ENCODE peak calls at places on chromosomes 16 and 17, in eight cellular contexts. One of them, this sample, is unnamed.

GRCh38 chr17:65013613-65014391 is 42.7 kb downstream of the GNA13 start:
- DNase-seq in bronchial epithelial cell: peak; percentile 66
- DNase-seq in astrocyte: peak; percentile 90
- DNase-seq in endodermal cell: no peak
- DNase-seq in CD8-positive, alpha-beta T cell: peak; percentile 45
- DNase-seq in right lobe of liver: no peak
- DNase-seq in tibial artery: no peak
- DNase-seq in ascending aorta: no peak
- DNase-seq in this sample: no peak

GRCh38 chr16:427295-427694 is 1.8 kb downstream of the RAB11FIP3 start:
- DNase-seq in bronchial epithelial cell: no peak
- DNase-seq in astrocyte: no peak
- DNase-seq in endodermal cell: no peak
- DNase-seq in CD8-positive, alpha-beta T cell: no peak
- DNase-seq in right lobe of liver: no peak
- DNase-seq in tibial artery: no peak
- DNase-seq in ascending aorta: no peak
- DNase-seq in this sample: no peak

GRCh38 chr16:69301861-69302260 is 9.3 kb upstream of the VPS4A start:
- DNase-seq in bronchial epithelial cell: no peak
- DNase-seq in astrocyte: no peak
- DNase-seq in endodermal cell: no peak
- DNase-seq in CD8-positive, alpha-beta T cell: no peak
- DNase-seq in right lobe of liver: no peak
- DNase-seq in tibial artery: no peak
- DNase-seq in ascending aorta: no peak
- DNase-seq in this sample: no peak

GRCh38 chr17:74591503-74591902 is 580 bp downstream of the CD300LD start:
- DNase-seq in bronchial epithelial cell: no peak
- DNase-seq in astrocyte: no peak
- DNase-seq in endodermal cell: no peak
- DNase-seq in CD8-positive, alpha-beta T cell: no peak
- DNase-seq in right lobe of liver: no peak
- DNase-seq in tibial artery: no peak
- DNase-seq in ascending aorta: no peak
- DNase-seq in this sample: no peak

GRCh38 chr17:48753794-48754499 is 25.4 kb upstream of the HOXB13 start:
- DNase-seq in bronchial epithelial cell: no peak
- DNase-seq in astrocyte: no peak
- DNase-seq in endodermal cell: no peak
- DNase-seq in CD8-positive, alpha-beta T cell: no peak
- DNase-seq in right lobe of liver: no peak
- DNase-seq in tibial artery: no peak
- DNase-seq in ascending aorta: no peak
- DNase-seq in this sample: no peak

GRCh38 chr17:32742686-32743538 is 134.0 kb downstream of the MYO1D start:
- DNase-seq in bronchial epithelial cell: no peak
- DNase-seq in astrocyte: no peak
- DNase-seq in endodermal cell: no peak
- DNase-seq in CD8-positive, alpha-beta T cell: no peak
- DNase-seq in right lobe of liver: no peak
- DNase-seq in tibial artery: no peak
- DNase-seq in ascending aorta: no peak
- DNase-seq in this sample: no peak

GRCh38 chr16:2777231-2777902 is at the start of gene ELOB:
- DNase-seq in bronchial epithelial cell: peak; percentile 54
- DNase-seq in astrocyte: peak; percentile 47
- DNase-seq in endodermal cell: peak; percentile 94
- DNase-seq in CD8-positive, alpha-beta T cell: peak; percentile 88
- DNase-seq in right lobe of liver: peak; percentile 91
- DNase-seq in tibial artery: peak; percentile 84
- DNase-seq in ascending aorta: peak; percentile 92
- DNase-seq in this sample: peak; percentile 88

GRCh38 chr17:31323551-31323950 is 2.1 kb upstream of the EVI2A start:
- DNase-seq in bronchial epithelial cell: no peak
- DNase-seq in astrocyte: no peak
- DNase-seq in endodermal cell: no peak
- DNase-seq in CD8-positive, alpha-beta T cell: no peak
- DNase-seq in right lobe of liver: no peak
- DNase-seq in tibial artery: no peak
- DNase-seq in ascending aorta: no peak
- DNase-seq in this sample: no peak

GRCh38 chr17:5759501-5759925 is 175.2 kb upstream of the NLRP1 start:
- DNase-seq in bronchial epithelial cell: peak; percentile 86
- DNase-seq in astrocyte: no peak
- DNase-seq in endodermal cell: no peak
- DNase-seq in CD8-positive, alpha-beta T cell: no peak
- DNase-seq in right lobe of liver: no peak
- DNase-seq in tibial artery: no peak
- DNase-seq in ascending aorta: no peak
- DNase-seq in this sample: no peak

GRCh38 chr17:5931611-5932010 is 138.6 kb upstream of the WSCD1 start:
- DNase-seq in bronchial epithelial cell: no peak
- DNase-seq in astrocyte: no peak
- DNase-seq in endodermal cell: no peak
- DNase-seq in CD8-positive, alpha-beta T cell: no peak
- DNase-seq in right lobe of liver: no peak
- DNase-seq in tibial artery: no peak
- DNase-seq in ascending aorta: no peak
- DNase-seq in this sample: no peak

GRCh38 chr16:2785101-2785991 is 2.0 kb downstream of the PRSS33 start:
- DNase-seq in bronchial epithelial cell: no peak
- DNase-seq in astrocyte: no peak
- DNase-seq in endodermal cell: peak; percentile 44
- DNase-seq in CD8-positive, alpha-beta T cell: peak; percentile 33
- DNase-seq in right lobe of liver: no peak
- DNase-seq in tibial artery: no peak
- DNase-seq in ascending aorta: peak; percentile 45
- DNase-seq in this sample: no peak

GRCh38 chr16:70772493-70772892 is 28.5 kb downstream of the VAC14 start:
- DNase-seq in bronchial epithelial cell: peak; percentile 39
- DNase-seq in astrocyte: peak; percentile 35
- DNase-seq in endodermal cell: no peak
- DNase-seq in CD8-positive, alpha-beta T cell: no peak
- DNase-seq in right lobe of liver: no peak
- DNase-seq in tibial artery: no peak
- DNase-seq in ascending aorta: no peak
- DNase-seq in this sample: no peak

GRCh38 chr17:76734080-76734840 is 2.9 kb downstream of the SRSF2 start:
- DNase-seq in bronchial epithelial cell: peak; percentile 38
- DNase-seq in astrocyte: no peak
- DNase-seq in endodermal cell: no peak
- DNase-seq in CD8-positive, alpha-beta T cell: peak; percentile 20
- DNase-seq in right lobe of liver: no peak
- DNase-seq in tibial artery: no peak
- DNase-seq in ascending aorta: no peak
- DNase-seq in this sample: no peak

DNA sequence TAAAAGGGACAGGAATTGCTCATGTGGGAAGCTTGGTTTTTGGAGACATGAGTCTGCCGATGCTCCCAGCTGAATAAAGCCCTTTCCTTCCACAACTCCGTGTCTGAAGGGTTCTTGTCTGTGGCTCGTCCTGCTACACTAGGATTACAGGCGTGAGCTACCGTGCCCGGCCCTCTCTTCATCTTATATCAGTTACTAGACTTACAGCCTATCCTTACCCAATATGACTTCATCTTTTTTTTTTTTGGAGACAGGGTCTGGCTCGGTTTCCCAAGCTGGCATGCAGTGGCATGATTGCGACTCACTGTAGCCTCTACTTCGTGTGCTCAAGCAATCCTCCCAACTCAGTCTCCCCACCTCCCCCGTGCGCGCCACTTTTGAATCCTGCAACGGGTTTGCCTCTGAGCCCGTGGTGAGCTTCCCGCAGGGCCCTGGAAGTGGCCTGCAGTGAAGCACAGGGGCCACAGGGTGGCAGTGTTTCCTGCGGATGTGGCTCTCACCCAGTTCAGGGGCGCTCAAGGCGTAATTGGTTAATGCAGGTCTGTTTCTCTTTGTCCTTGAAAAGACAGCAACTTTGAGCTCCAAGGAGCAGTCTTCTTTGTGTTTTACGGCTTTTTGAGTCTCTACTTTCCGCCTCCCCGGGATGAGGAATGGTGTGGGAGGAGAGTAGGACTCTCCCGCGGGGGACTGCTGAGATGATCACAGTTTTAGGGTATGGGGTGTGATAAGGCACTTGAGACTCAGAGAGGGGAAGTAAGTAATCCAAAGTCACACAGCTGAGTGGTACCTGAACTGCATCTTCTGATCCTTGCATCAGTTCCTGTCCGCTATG is 22.7 kb upstream of the GPRC5B start:
- DNase-seq in bronchial epithelial cell: peak; percentile 48
- DNase-seq in astrocyte: peak; percentile 30
- DNase-seq in endodermal cell: peak; percentile 94
- DNase-seq in CD8-positive, alpha-beta T cell: peak; percentile 68
- DNase-seq in right lobe of liver: peak; percentile 63
- DNase-seq in tibial artery: peak; percentile 47
- DNase-seq in ascending aorta: peak; percentile 71
- DNase-seq in this sample: peak; percentile 68
- H3K4me3 ChIP-seq in bronchial epithelial cell: no peak overlapping the region
- H3K4me3 ChIP-seq in astrocyte: no peak overlapping the region
- H3K4me3 ChIP-seq in endodermal cell: no peak overlapping the region
- H3K4me3 ChIP-seq in CD8-positive, alpha-beta T cell: no peak overlapping the region
- H3K4me3 ChIP-seq in right lobe of liver: no peak overlapping the region
- H3K4me3 ChIP-seq in tibial artery: no peak overlapping the region
- H3K4me3 ChIP-seq in ascending aorta: no peak overlapping the region
- H3K4me3 ChIP-seq in this sample: no peak overlapping the region

GRCh38 chr17:58277107-58277506 is 3.6 kb downstream of the MPO start:
- DNase-seq in bronchial epithelial cell: peak; percentile 10
- DNase-seq in astrocyte: no peak
- DNase-seq in endodermal cell: no peak
- DNase-seq in CD8-positive, alpha-beta T cell: no peak
- DNase-seq in right lobe of liver: no peak
- DNase-seq in tibial artery: no peak
- DNase-seq in ascending aorta: no peak
- DNase-seq in this sample: peak; percentile 21

GRCh38 chr17:58276423-58276822 is 4.3 kb downstream of the MPO start:
- DNase-seq in bronchial epithelial cell: no peak
- DNase-seq in astrocyte: no peak
- DNase-seq in endodermal cell: no peak
- DNase-seq in CD8-positive, alpha-beta T cell: no peak
- DNase-seq in right lobe of liver: no peak
- DNase-seq in tibial artery: no peak
- DNase-seq in ascending aorta: no peak
- DNase-seq in this sample: peak; percentile 32

GRCh38 chr17:58279016-58279671 is 1.6 kb downstream of the MPO start:
- DNase-seq in bronchial epithelial cell: no peak
- DNase-seq in astrocyte: peak; percentile 4
- DNase-seq in endodermal cell: no peak
- DNase-seq in CD8-positive, alpha-beta T cell: no peak
- DNase-seq in right lobe of liver: peak; percentile 31
- DNase-seq in tibial artery: no peak
- DNase-seq in ascending aorta: no peak
- DNase-seq in this sample: peak; percentile 73

GRCh38 chr17:58278661-58279015 is 2.1 kb downstream of the MPO start:
- DNase-seq in bronchial epithelial cell: no peak
- DNase-seq in astrocyte: no peak
- DNase-seq in endodermal cell: no peak
- DNase-seq in CD8-positive, alpha-beta T cell: no peak
- DNase-seq in right lobe of liver: no peak
- DNase-seq in tibial artery: no peak
- DNase-seq in ascending aorta: no peak
- DNase-seq in this sample: peak; percentile 59

DNA sequence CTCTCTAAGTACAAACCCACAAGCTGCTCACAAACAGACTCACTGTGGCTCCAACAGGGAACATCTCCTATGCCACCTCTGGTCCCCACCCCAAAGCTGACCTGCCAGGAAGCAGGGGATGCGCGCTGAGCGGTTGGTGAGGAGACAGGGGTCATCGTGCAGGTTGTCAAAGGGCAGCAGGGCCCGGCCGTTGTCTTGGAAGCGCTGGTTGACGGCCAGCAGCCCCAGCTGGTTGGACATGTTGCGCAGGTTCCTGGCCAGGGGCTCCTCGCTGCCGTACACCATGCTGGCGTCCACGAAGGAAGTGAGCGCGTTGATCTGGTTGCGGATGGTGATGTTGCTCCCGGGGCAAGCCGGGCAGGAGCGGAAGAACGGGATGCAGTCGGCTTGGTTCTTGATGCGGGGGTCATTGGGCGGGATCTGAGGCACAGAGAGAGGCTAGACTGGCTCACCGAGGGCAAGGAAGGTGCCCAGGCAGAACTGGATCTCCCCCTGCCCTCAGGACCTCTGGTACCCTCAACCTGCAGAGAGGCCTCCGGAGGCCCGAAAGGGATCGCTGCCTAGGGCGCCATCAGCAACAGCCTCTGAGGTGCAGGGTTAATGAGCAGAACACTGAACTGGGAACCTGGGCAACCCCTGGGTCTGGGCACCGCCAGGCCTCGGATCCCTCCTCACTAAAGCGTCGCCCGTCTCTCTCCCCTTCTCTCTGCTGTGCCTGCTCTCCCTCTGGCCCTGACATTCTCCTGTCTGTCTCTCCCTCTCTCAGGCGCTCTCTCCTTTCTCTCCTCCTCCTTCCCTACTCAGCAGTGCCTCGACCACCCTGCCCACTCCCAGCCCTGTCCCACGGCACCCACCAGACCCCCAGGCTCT is 2.8 kb downstream of the MPO start:
- DNase-seq in bronchial epithelial cell: no peak
- DNase-seq in astrocyte: no peak
- DNase-seq in endodermal cell: no peak
- DNase-seq in CD8-positive, alpha-beta T cell: no peak
- DNase-seq in right lobe of liver: no peak
- DNase-seq in tibial artery: no peak
- DNase-seq in ascending aorta: no peak
- DNase-seq in this sample: peak; percentile 47
- H3K4me3 ChIP-seq in bronchial epithelial cell: no peak overlapping the region
- H3K4me3 ChIP-seq in astrocyte: no peak overlapping the region
- H3K4me3 ChIP-seq in endodermal cell: no peak overlapping the region
- H3K4me3 ChIP-seq in CD8-positive, alpha-beta T cell: no peak overlapping the region
- H3K4me3 ChIP-seq in right lobe of liver: no peak overlapping the region
- H3K4me3 ChIP-seq in tibial artery: no peak overlapping the region
- H3K4me3 ChIP-seq in ascending aorta: no peak overlapping the region
- H3K4me3 ChIP-seq in this sample: no peak overlapping the region

DNA sequence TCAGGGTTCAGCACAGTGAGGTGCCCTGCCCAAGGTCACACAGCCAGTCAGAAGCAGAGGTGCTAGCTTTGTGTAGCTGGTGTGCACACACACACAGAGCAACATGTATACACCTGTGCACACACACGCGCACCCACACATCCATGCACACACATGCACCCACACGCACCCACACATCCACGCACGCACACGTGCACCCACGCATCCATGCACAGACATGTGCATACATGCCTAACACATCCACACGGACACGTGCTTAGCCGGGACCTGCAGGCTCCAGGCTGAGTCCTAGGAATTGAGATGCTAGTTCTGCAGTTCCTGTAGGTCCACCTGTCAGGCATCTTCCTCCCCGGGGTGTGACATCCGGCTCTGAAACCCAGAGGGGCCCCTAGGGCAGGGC is 13.0 kb upstream of the DPEP1 start:
- DNase-seq in bronchial epithelial cell: peak; percentile 23
- DNase-seq in astrocyte: no peak
- DNase-seq in endodermal cell: no peak
- DNase-seq in CD8-positive, alpha-beta T cell: no peak
- DNase-seq in right lobe of liver: no peak
- DNase-seq in tibial artery: no peak
- DNase-seq in ascending aorta: no peak
- DNase-seq in this sample: no peak
- H3K4me3 ChIP-seq in bronchial epithelial cell: no peak overlapping the region
- H3K4me3 ChIP-seq in astrocyte: no peak overlapping the region
- H3K4me3 ChIP-seq in endodermal cell: no peak overlapping the region
- H3K4me3 ChIP-seq in CD8-positive, alpha-beta T cell: no peak overlapping the region
- H3K4me3 ChIP-seq in right lobe of liver: no peak overlapping the region
- H3K4me3 ChIP-seq in tibial artery: no peak overlapping the region
- H3K4me3 ChIP-seq in ascending aorta: no peak overlapping the region
- H3K4me3 ChIP-seq in this sample: no peak overlapping the region

GRCh38 chr17:68347380-68347779 is 56.1 kb downstream of the ARSG start:
- DNase-seq in bronchial epithelial cell: no peak
- DNase-seq in astrocyte: no peak
- DNase-seq in endodermal cell: no peak
- DNase-seq in CD8-positive, alpha-beta T cell: no peak
- DNase-seq in right lobe of liver: no peak
- DNase-seq in tibial artery: no peak
- DNase-seq in ascending aorta: no peak
- DNase-seq in this sample: no peak
- H3K4me3 ChIP-seq in bronchial epithelial cell: no peak overlapping the region
- H3K4me3 ChIP-seq in astrocyte: no peak overlapping the region
- H3K4me3 ChIP-seq in endodermal cell: no peak overlapping the region
- H3K4me3 ChIP-seq in CD8-positive, alpha-beta T cell: no peak overlapping the region
- H3K4me3 ChIP-seq in right lobe of liver: no peak overlapping the region
- H3K4me3 ChIP-seq in tibial artery: no peak overlapping the region
- H3K4me3 ChIP-seq in ascending aorta: no peak overlapping the region
- H3K4me3 ChIP-seq in this sample: no peak overlapping the region